ENCODE peak calls at places on chromosomes 4 and X, in nine cellular contexts. V is naive B cell; I is Right ventricle myocardium superior; W is upper lobe of left lung; S is activated CD8-positive, alpha-beta T cell treated with anti-CD3 and anti-CD28 coated beads for 36 hours; N is right cardiac atrium; K is activated B cell treated with CpG ODN at 0.5 μM for 24 hours; E is pancreas; Q is left cardiac atrium. A is an unnamed sample.

GRCh38 chrX:120512627-120513026 is 43.5 kb upstream of the LAMP2 start:
- ATAC-seq in V (no peak), I (no peak), W (no peak), S (no peak), N (no peak), K (no peak), E (peak; percentile 87), Q (no peak), A (no peak)

GRCh38 chr4:89509708-89510269 is 202.2 kb upstream of the GPRIN3 start:
- ATAC-seq in V (no peak), I (no peak), W (no peak), S (peak; percentile 97), N (no peak), K (no peak), E (no peak), Q (no peak), A (peak; percentile 83)

GRCh38 chr4:70818921-70819320 is 20.8 kb downstream of the GRSF1 start:
- ATAC-seq in V (no peak), I (no peak), W (no peak), S (no peak), N (no peak), K (no peak), E (no peak), Q (no peak), A (no peak)

GRCh38 chrX:66012094-66012534 is 27.8 kb downstream of the VSIG4 start:
- ATAC-seq in V (no peak), I (peak; percentile 48), W (peak; percentile 38), S (peak; percentile 69), N (no peak), K (peak; percentile 8), E (no peak), Q (no peak), A (no peak)

GRCh38 chr4:55170462-55170861 is 45.1 kb upstream of the KDR start:
- ATAC-seq in V (no peak), I (no peak), W (no peak), S (no peak), N (no peak), K (no peak), E (no peak), Q (no peak), A (no peak)

GRCh38 chrX:139198936-139199335 is 331.6 kb upstream of the F9 start:
- ATAC-seq in V (no peak), I (no peak), W (no peak), S (no peak), N (no peak), K (no peak), E (no peak), Q (no peak), A (no peak)

GRCh38 chr4:36303430-36304137 is 22.2 kb downstream of the DTHD1 start:
- ATAC-seq in V (peak; percentile 89), I (no peak), W (peak; percentile 73), S (peak; percentile 79), N (no peak), K (peak; percentile 70), E (no peak), Q (no peak), A (peak; percentile 43)

GRCh38 chr4:165621983-165622382 is 243.2 kb downstream of the CPE start:
- ATAC-seq in V (no peak), I (no peak), W (no peak), S (no peak), N (peak; percentile 62), K (no peak), E (no peak), Q (no peak), A (no peak)

GRCh38 chr4:89539797-89540711 is 232.5 kb upstream of the GPRIN3 start:
- ATAC-seq in V (no peak), I (no peak), W (no peak), S (peak; percentile 34), N (no peak), K (no peak), E (no peak), Q (no peak), A (no peak)

GRCh38 chr4:119894650-119895208 is 171.9 kb downstream of the MAD2L1 start:
- ATAC-seq in V (no peak), I (no peak), W (no peak), S (no peak), N (no peak), K (no peak), E (no peak), Q (no peak), A (no peak)